ENCODE peak calls at places on chromosomes 7 and 10, in four cellular contexts. S is osteocyte, F is G401, R is sciatic nerve. V is an unnamed sample.
A peak's percentile ranks its signal among the peaks of the same experiment; 100 is the strongest.

GRCh38 chr7:120272896-120273475 is at the start of gene KCND2:
- DNase-seq in S (no peak), F (peak; percentile 69), R (peak; percentile 55), V (peak; percentile 57)

GRCh38 chr7:45726883-45727282 is 146.0 kb downstream of the CCDC201 start:
- DNase-seq in S (no peak), F (no peak), R (no peak), V (no peak)

GRCh38 chr7:112167144-112167543 is 39.1 kb downstream of the DOCK4 start:
- DNase-seq in S (no peak), F (peak; percentile 93), R (no peak), V (no peak)

GRCh38 chr7:27124096-27124978 is 6.2 kb downstream of the HOXA4 start:
- DNase-seq in S (no peak), F (no peak), R (peak; percentile 61), V (peak; percentile 74)

GRCh38 chr7:30559566-30559965 is 35.1 kb upstream of the GARS1 start:
- DNase-seq in S (no peak), F (no peak), R (no peak), V (peak; percentile 93)

GRCh38 chr7:103718482-103719415 is 270.7 kb downstream of the RELN start:
- DNase-seq in S (no peak), F (no peak), R (no peak), V (no peak)

GRCh38 chr10:96873756-96874467 is 41.8 kb downstream of the LCOR start:
- DNase-seq in S (no peak), F (no peak), R (no peak), V (no peak)

GRCh38 chr7:55006499-55006898 is 12.3 kb upstream of the EGFR start:
- DNase-seq in S (no peak), F (no peak), R (no peak), V (no peak)

V was measured in islet precursor cell.